ENCODE peak calls at places on chromosomes 2 and 18, in four cellular contexts. O is GM12878, H is K562, U is SK-N-SH. D is an unnamed sample.

GRCh38 chr2:79612999-79613398 is 100.1 kb downstream of the CTNNA2 start:
- DNase-seq in U (no peak), O (no peak), H (no peak), D (no peak)

GRCh38 chr18:23626451-23627279 is 36.0 kb downstream of the ANKRD29 start:
- DNase-seq in H (no peak), O (no peak), U (no peak), D (no peak)

GRCh38 chr2:191222952-191223351 is 22.3 kb upstream of the MYO1B start:
- DNase-seq in U (no peak), O (no peak), H (no peak), D (no peak)

GRCh38 chr18:48910972-48911545 is 39.7 kb downstream of the SMAD7 start:
- DNase-seq in H (no peak), O (no peak), U (no peak), D (no peak)

GRCh38 chr2:120520929-120521912 is 175.3 kb downstream of the INHBB start:
- DNase-seq in U (peak), O (no peak), H (peak), D (peak)

GRCh38 chr2:178084273-178084672 is 11.7 kb upstream of the PDE11A start:
- DNase-seq in U (no peak), O (no peak), H (no peak), D (no peak)

GRCh38 chr2:111689174-111689573 is 194.8 kb downstream of the ANAPC1 start:
- DNase-seq in U (no peak), H (no peak), O (no peak), D (no peak)

GRCh38 chr2:40115894-40116293 is 336.0 kb downstream of the SLC8A1 start:
- DNase-seq in H (no peak), O (no peak), U (no peak), D (no peak)

GRCh38 chr2:195561205-195562032 is 95.6 kb upstream of the SLC39A10 start:
- DNase-seq in O (peak), H (no peak), U (no peak), D (no peak)

GRCh38 chr2:127061377-127062273 is 45.3 kb downstream of the BIN1 start:
- DNase-seq in H (no peak), U (no peak), O (no peak), D (no peak)

GRCh38 chr2:32289165-32290054 is 11.7 kb downstream of the YIPF4 start:
- DNase-seq in U (no peak), O (no peak), H (no peak), D (no peak)

GRCh38 chr2:80303825-80304521 is 579 bp downstream of the LRRTM1 start:
- DNase-seq in O (no peak), H (no peak), U (peak), D (peak)

GRCh38 chr2:174957049-174957448 is 48.1 kb downstream of the CHN1 start:
- DNase-seq in O (no peak), U (no peak), H (no peak), D (no peak)

GRCh38 chr2:43129676-43130547 is 96.5 kb downstream of the ZFP36L2 start:
- DNase-seq in H (no peak), O (no peak), U (peak), D (no peak)

GRCh38 chr2:217666338-217666737 is 336.5 kb downstream of the TNS1 start:
- DNase-seq in H (no peak), O (no peak), U (no peak), D (no peak)

GRCh38 chr2:9140570-9141378 is 65.8 kb upstream of the ASAP2 start:
- DNase-seq in H (no peak), O (no peak), U (no peak), D (no peak)

GRCh38 chr18:14089781-14090180 is 42.5 kb downstream of the ZNF519 start:
- DNase-seq in H (no peak), U (no peak), O (no peak), D (no peak)

GRCh38 chr2:12507295-12507694 is 209.4 kb upstream of the TRIB2 start:
- DNase-seq in H (no peak), O (peak), U (no peak), D (no peak)

GRCh38 chr2:232113821-232114220 is 152.3 kb downstream of the DIS3L2 start:
- DNase-seq in O (no peak), H (no peak), U (no peak), D (no peak)

GRCh38 chr18:61748024-61748423 is 144.8 kb downstream of the RNF152 start:
- DNase-seq in O (no peak), H (no peak), U (no peak), D (no peak)

GRCh38 chr2:8382485-8382884 is 299.4 kb upstream of the ID2 start:
- DNase-seq in U (no peak), H (no peak), O (no peak), D (no peak)

GRCh38 chr2:215832791-215833190 is 180.6 kb downstream of the MREG start:
- DNase-seq in O (no peak), H (no peak), U (no peak), D (no peak)

GRCh38 chr2:155852156-155852555 is 480.4 kb downstream of the NR4A2 start:
- DNase-seq in O (no peak), H (no peak), U (no peak), D (no peak)

GRCh38 chr2:205563646-205564045 is 118.7 kb upstream of the NRP2 start:
- DNase-seq in U (peak), H (peak), O (no peak), D (no peak)

GRCh38 chr18:27599202-27599829 is 414.2 kb upstream of the CHST9 start:
- DNase-seq in H (peak), U (peak), O (no peak), D (no peak)

GRCh38 chr2:63124209-63124608 is 73.6 kb downstream of the OTX1 start:
- DNase-seq in U (no peak), O (peak), H (no peak), D (no peak)

GRCh38 chr2:32006992-32007391 is 3.8 kb downstream of the MEMO1 start:
- DNase-seq in H (no peak), U (no peak), O (no peak), D (no peak)

GRCh38 chr2:127106457-127106997 is 427 bp downstream of the BIN1 start:
- DNase-seq in O (no peak), U (peak), H (no peak), D (no peak)

GRCh38 chr2:241207151-241207550 is 18.7 kb downstream of the ANO7 start:
- DNase-seq in U (no peak), O (no peak), H (no peak), D (no peak)

GRCh38 chr2:28869494-28870145 is 489 bp downstream of the TRMT61B start:
- DNase-seq in H (no peak), O (no peak), U (no peak), D (no peak)

GRCh38 chr2:70371753-70372152 is 69.9 kb upstream of the FAM136A start:
- DNase-seq in H (no peak), O (no peak), U (no peak), D (no peak)

GRCh38 chr2:157055660-157056199 is 201.8 kb upstream of the GALNT5 start:
- DNase-seq in U (no peak), H (no peak), O (no peak), D (no peak)

GRCh38 chr2:42339191-42339912 is 21.7 kb downstream of the COX7A2L start:
- DNase-seq in U (peak), H (no peak), O (no peak), D (no peak)

GRCh38 chr2:179211355-179211754 is 53.3 kb downstream of the SESTD1 start:
- DNase-seq in H (no peak), O (no peak), U (no peak), D (no peak)

GRCh38 chr2:97747716-97748115 is 34.3 kb downstream of the ZAP70 start:
- DNase-seq in U (no peak), O (no peak), H (no peak), D (no peak)

GRCh38 chr2:121907905-121908304 is 152.5 kb downstream of the TSN start:
- DNase-seq in H (no peak), O (no peak), U (no peak), D (no peak)

DNA sequence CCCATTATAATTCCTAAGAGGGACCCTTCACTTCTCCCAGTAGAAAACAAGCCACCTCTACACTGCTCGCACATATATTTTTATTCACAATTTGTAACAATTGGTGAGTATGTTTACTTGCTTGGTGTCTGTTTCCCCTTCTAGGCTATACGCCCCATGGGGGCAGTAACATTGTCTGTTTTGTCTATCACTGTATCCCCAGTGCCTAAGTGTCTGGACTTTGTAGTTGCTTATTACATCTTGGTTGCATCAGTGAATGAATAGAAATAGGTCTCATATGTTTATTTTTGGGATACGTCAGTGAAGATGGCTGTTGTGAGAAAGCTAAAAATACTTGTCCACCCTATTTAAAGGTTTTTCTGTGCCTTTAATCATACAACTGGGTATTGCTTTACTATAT is 87.4 kb upstream of the ITGB6 start:
- DNase-seq in H (no peak), O (no peak), U (no peak), D (no peak)
- TF ChIP-seq GABPA in H (no peak), O (no peak), U (no peak), D (no peak)

DNA sequence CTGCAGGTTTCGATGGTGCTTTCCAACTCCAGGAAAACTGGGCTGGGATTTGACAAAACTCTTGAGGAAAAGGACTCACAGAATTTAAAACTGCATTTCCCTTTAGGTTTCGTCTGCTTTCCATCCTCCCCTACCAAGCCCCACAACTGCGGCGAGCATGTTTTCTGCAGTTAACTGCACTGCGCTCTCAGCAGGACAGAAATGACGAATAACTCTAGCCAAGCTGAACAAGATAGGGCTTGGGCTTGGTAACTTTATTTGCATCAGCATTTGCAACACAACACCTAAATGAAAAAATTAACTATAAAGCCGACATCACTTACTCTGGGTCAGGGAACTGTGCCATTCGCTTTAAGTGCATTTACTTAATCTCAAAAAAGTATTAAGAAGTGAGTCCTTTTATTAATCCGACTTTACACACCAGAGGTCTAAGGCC is 666 bp upstream of the PIKFYVE start:
- DNase-seq in O (no peak), H (no peak), U (peak), D (peak)
- TF ChIP-seq NRF1 in O (no peak), H (no peak), U (no peak), D (no peak)

GRCh38 chr2:101396352-101396717 is 9.0 kb upstream of the CREG2 start:
- DNase-seq in U (no peak), O (no peak), H (no peak), D (no peak)
- TF ChIP-seq GABPA in U (no peak), O (no peak), H (no peak), D (no peak)

GRCh38 chr2:236252521-236252920 is 11.7 kb downstream of the ASB18 start:
- DNase-seq in H (no peak), U (no peak), O (no peak), D (no peak)
- TF ChIP-seq NRF1 in H (no peak), U (no peak), O (no peak), D (no peak)

GRCh38 chr2:239198221-239198620 is 202.6 kb downstream of the HDAC4 start:
- DNase-seq in U (no peak), O (no peak), H (no peak), D (no peak)
- TF ChIP-seq GABPA in U (no peak), O (no peak), H (no peak), D (no peak)

GRCh38 chr2:45797451-45798230 is 146.2 kb downstream of the PRKCE start:
- DNase-seq in H (no peak), U (no peak), O (no peak), D (no peak)
- TF ChIP-seq NRF1 in H (no peak), U (no peak), O (no peak), D (no peak)

DNA sequence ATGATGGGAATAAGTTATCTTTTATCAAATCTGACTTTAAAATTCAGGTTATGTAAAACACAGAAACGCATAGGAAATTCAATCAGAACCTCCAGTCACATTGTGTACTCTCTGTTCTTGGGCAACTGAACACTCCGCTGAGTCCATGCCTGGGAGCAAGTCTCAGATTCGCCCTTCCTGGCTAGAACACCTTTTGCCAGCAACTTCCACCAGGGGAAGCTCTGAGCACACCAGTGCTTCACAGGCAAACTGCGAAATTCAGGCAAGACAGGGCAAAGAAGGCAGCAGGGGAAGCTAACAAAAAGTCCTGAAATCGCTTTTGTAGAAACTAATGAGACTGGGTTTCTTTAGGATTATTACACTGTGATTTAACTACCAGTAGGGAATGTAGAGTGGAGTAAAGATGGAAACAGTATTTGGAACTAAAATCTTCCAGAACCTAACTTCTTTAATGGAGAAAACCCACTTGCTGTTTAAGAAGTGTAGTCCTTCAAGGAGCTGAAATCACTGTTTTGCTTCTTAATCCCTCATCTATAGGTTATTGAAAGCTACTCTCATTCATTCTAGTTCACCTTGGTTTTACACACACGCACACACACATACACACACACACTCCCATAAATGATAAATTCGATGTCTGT is 214.3 kb downstream of the TMEM182 start:
- DNase-seq in U (peak), O (no peak), H (peak), D (peak)
- TF ChIP-seq GABPA in U (no peak), O (no peak), H (no peak), D (no peak)

GRCh38 chr2:108492364-108492763 is 41.9 kb upstream of the LIMS1 start:
- DNase-seq in H (no peak), O (no peak), U (no peak), D (no peak)
- TF ChIP-seq NRF1 in H (no peak), O (no peak), U (no peak), D (no peak)

GRCh38 chr2:234391625-234392024 is 105.3 kb downstream of the ARL4C start:
- DNase-seq in H (no peak), O (no peak), U (no peak), D (no peak)

GRCh38 chr2:234393352-234393751 is 103.5 kb downstream of the ARL4C start:
- DNase-seq in U (no peak), H (no peak), O (no peak), D (no peak)

GRCh38 chr2:234392230-234392629 is 104.7 kb downstream of the ARL4C start:
- DNase-seq in O (no peak), H (no peak), U (no peak), D (no peak)

GRCh38 chr2:234386971-234387370 is 109.9 kb downstream of the ARL4C start:
- DNase-seq in H (no peak), O (no peak), U (no peak), D (no peak)

DNA sequence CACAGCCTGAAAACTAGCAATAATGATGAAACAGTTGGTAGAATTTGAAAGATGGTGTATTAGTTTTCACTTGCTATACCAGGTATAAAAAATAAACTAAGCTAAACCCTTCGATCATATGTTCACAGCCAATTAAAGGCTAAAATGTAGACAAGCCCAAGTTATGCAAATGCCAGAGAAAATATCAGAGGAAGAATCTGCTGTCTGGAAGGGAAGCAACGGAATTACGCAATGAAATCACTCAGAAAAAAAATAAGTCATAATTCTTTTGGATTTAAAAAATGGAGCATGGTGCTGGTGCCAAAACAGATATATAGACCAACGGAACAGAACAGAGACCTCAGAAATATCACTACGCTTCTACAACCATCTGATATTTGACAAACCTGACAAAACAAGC is 108.3 kb downstream of the ARL4C start:
- DNase-seq in H (no peak), U (no peak), O (no peak), D (no peak)
- TF ChIP-seq GABPA in H (no peak), U (no peak), O (no peak), D (no peak)

D was measured in H1.